ENCODE peak calls at places on chromosomes 12 and 14, in five cellular contexts. One of them, this sample, is unnamed.

GRCh38 chr14:71320734-71321555 is 413.7 kb downstream of the PCNX1 start:
- DNase-seq in activated T-cell treated with anti-CD3 and anti-CD28 coated beads for 1 hour: peak; percentile 51
- DNase-seq in hypothalamus: peak; percentile 38
- DNase-seq in kidney glomerular epithelial cell: no peak
- DNase-seq in lung microvascular endothelial cell: peak; percentile 73
- DNase-seq in this sample: no peak

GRCh38 chr14:89370781-89371180 is 46.3 kb downstream of the FOXN3 start:
- DNase-seq in kidney glomerular epithelial cell: no peak
- DNase-seq in lung microvascular endothelial cell: no peak
- DNase-seq in hypothalamus: no peak
- DNase-seq in activated T-cell treated with anti-CD3 and anti-CD28 coated beads for 1 hour: no peak
- DNase-seq in this sample: no peak

GRCh38 chr12:77685112-77685511 is 145.6 kb upstream of the NAV3 start:
- DNase-seq in kidney glomerular epithelial cell: peak; percentile 54
- DNase-seq in activated T-cell treated with anti-CD3 and anti-CD28 coated beads for 1 hour: no peak
- DNase-seq in hypothalamus: peak; percentile 10
- DNase-seq in lung microvascular endothelial cell: peak; percentile 87
- DNase-seq in this sample: peak; percentile 65

GRCh38 chr14:52348796-52349195 is 34.7 kb downstream of the PTGER2 start:
- DNase-seq in hypothalamus: no peak
- DNase-seq in lung microvascular endothelial cell: no peak
- DNase-seq in activated T-cell treated with anti-CD3 and anti-CD28 coated beads for 1 hour: no peak
- DNase-seq in kidney glomerular epithelial cell: peak; percentile 37
- DNase-seq in this sample: no peak

GRCh38 chr12:466762-467161 is 7.0 kb downstream of the B4GALNT3 start:
- DNase-seq in lung microvascular endothelial cell: no peak
- DNase-seq in kidney glomerular epithelial cell: no peak
- DNase-seq in activated T-cell treated with anti-CD3 and anti-CD28 coated beads for 1 hour: no peak
- DNase-seq in hypothalamus: no peak
- DNase-seq in this sample: no peak

GRCh38 chr12:107650977-107651376 is 34.6 kb upstream of the PWP1 start:
- DNase-seq in hypothalamus: no peak
- DNase-seq in activated T-cell treated with anti-CD3 and anti-CD28 coated beads for 1 hour: no peak
- DNase-seq in lung microvascular endothelial cell: no peak
- DNase-seq in kidney glomerular epithelial cell: no peak
- DNase-seq in this sample: no peak

GRCh38 chr12:108505121-108505520 is 10.0 kb upstream of the FICD start:
- DNase-seq in kidney glomerular epithelial cell: no peak
- DNase-seq in lung microvascular endothelial cell: no peak
- DNase-seq in activated T-cell treated with anti-CD3 and anti-CD28 coated beads for 1 hour: no peak
- DNase-seq in hypothalamus: no peak
- DNase-seq in this sample: no peak

GRCh38 chr12:93622485-93622884 is 50.0 kb downstream of the SOCS2 start:
- DNase-seq in activated T-cell treated with anti-CD3 and anti-CD28 coated beads for 1 hour: no peak
- DNase-seq in kidney glomerular epithelial cell: no peak
- DNase-seq in hypothalamus: no peak
- DNase-seq in lung microvascular endothelial cell: no peak
- DNase-seq in this sample: no peak

This sample was measured in glomerular endothelial cell.